ENCODE peak calls at places on chromosomes 12 and 14, in four cellular contexts. One of them, this sample, is unnamed.

GRCh38 chr14:105467942-105468471 is 6.6 kb upstream of the CRIP2 start:
- DNase-seq in HCT116: no peak
- DNase-seq in GM23338: no peak
- DNase-seq in A549: no peak
- DNase-seq in this sample: no peak

GRCh38 chr14:90561920-90562319 is 165.1 kb downstream of the CALM1 start:
- DNase-seq in A549: no peak
- DNase-seq in GM23338: no peak
- DNase-seq in HCT116: no peak
- DNase-seq in this sample: no peak

GRCh38 chr12:55495490-55495889 is 3.3 kb downstream of the OR6C68 start:
- DNase-seq in HCT116: no peak
- DNase-seq in A549: no peak
- DNase-seq in GM23338: no peak
- DNase-seq in this sample: no peak

GRCh38 chr12:29053567-29053966 is 95.5 kb upstream of the FAR2 start:
- DNase-seq in GM23338: no peak
- DNase-seq in HCT116: no peak
- DNase-seq in A549: no peak
- DNase-seq in this sample: no peak

GRCh38 chr12:6944381-6945186 is 762 bp downstream of the C12orf57 start:
- DNase-seq in A549: peak; percentile 93
- DNase-seq in HCT116: peak; percentile 89
- DNase-seq in GM23338: peak; percentile 97
- DNase-seq in this sample: peak; percentile 75

GRCh38 chr12:87201598-87201997 is 827.6 kb downstream of the C12orf50 start:
- DNase-seq in HCT116: no peak
- DNase-seq in GM23338: no peak
- DNase-seq in A549: no peak
- DNase-seq in this sample: no peak

GRCh38 chr12:24600996-24601395 is 347.9 kb downstream of the BCAT1 start:
- DNase-seq in GM23338: no peak
- DNase-seq in A549: no peak
- DNase-seq in HCT116: no peak
- DNase-seq in this sample: no peak

GRCh38 chr12:6182279-6182898 is 17.8 kb upstream of the CD9 start:
- DNase-seq in A549: no peak
- DNase-seq in HCT116: no peak
- DNase-seq in GM23338: no peak
- DNase-seq in this sample: no peak

GRCh38 chr14:80988192-80988591 is 32.8 kb downstream of the TSHR start:
- DNase-seq in HCT116: no peak
- DNase-seq in A549: no peak
- DNase-seq in GM23338: no peak
- DNase-seq in this sample: no peak

GRCh38 chr12:87820524-87821194 is 208.5 kb downstream of the C12orf50 start:
- DNase-seq in HCT116: peak; percentile 64
- DNase-seq in GM23338: no peak
- DNase-seq in A549: no peak
- DNase-seq in this sample: no peak

GRCh38 chr14:50954811-50955372 is 10.6 kb upstream of the PYGL start:
- DNase-seq in A549: peak; percentile 61
- DNase-seq in GM23338: peak; percentile 52
- DNase-seq in HCT116: peak; percentile 23
- DNase-seq in this sample: peak; percentile 45

GRCh38 chr14:29584992-29585391 is 342.7 kb downstream of the PRKD1 start:
- DNase-seq in GM23338: peak; percentile 66
- DNase-seq in A549: no peak
- DNase-seq in HCT116: no peak
- DNase-seq in this sample: no peak

GRCh38 chr12:33830070-33830469 is 192.2 kb upstream of the ALG10 start:
- DNase-seq in A549: no peak
- DNase-seq in GM23338: no peak
- DNase-seq in HCT116: no peak
- DNase-seq in this sample: no peak

GRCh38 chr12:5571115-5571514 is 139.2 kb downstream of the NTF3 start:
- DNase-seq in GM23338: no peak
- DNase-seq in A549: no peak
- DNase-seq in HCT116: no peak
- DNase-seq in this sample: no peak

GRCh38 chr14:33307691-33308369 is 369.2 kb downstream of the NPAS3 start:
- DNase-seq in HCT116: no peak
- DNase-seq in A549: no peak
- DNase-seq in GM23338: peak; percentile 11
- DNase-seq in this sample: no peak

GRCh38 chr12:94712852-94713545 is 62.6 kb upstream of the TMCC3 start:
- DNase-seq in A549: no peak
- DNase-seq in HCT116: no peak
- DNase-seq in GM23338: no peak
- DNase-seq in this sample: no peak

GRCh38 chr12:26318661-26319068 is 123.3 kb downstream of the SSPN start:
- DNase-seq in A549: no peak
- DNase-seq in GM23338: no peak
- DNase-seq in HCT116: no peak
- DNase-seq in this sample: peak; percentile 36

DNA sequence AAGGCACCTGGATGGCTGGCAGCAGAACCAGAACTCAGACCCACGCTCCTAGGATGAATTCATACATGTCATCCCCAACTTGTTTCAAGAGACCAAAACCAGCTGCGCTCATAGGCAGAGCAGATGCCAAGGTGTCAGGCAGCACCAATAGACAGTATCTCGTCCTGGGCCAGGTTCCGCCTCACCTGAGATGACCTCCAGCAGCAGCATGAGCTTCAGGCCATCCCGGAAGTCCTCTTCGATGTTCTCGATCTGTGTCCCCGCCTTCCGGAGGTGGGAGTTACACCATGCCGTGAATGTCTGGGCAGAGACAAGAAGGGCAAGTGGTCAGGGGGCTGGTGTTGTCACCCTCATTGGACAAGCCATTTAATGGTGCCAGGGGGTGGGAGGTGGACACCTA is 53.7 kb downstream of the ACTN1 start:
- DNase-seq in A549: no peak
- DNase-seq in GM23338: no peak
- DNase-seq in HCT116: no peak
- DNase-seq in this sample: no peak
- H3K4me1 ChIP-seq in A549: peaks cover 24% of the 10 kb centered on the region
- H3K4me1 ChIP-seq in GM23338: peaks cover 19% of the 10 kb centered on the region
- H3K4me1 ChIP-seq in HCT116: peaks cover 5% of the 10 kb centered on the region
- H3K4me1 ChIP-seq in this sample: peaks cover 10% of the 10 kb centered on the region

DNA sequence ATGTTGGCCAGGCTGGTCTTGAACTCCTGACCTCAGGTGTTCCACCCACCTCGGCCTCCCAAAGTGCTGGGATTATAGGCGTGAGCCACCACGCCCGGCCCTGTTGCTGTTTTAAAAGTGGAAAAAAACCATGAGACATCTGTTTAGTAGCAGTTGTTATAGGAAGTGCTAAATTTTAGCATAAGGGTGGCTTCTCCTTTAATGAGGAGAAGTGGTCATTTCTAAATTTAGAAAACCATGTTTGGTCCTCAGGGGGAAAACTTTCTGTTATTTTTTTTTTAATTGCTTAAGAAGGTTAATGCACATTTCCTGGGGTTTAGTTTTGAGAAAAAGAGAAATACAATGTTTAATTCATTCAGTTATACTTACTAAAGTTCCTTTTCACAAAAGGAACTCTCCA is 102.1 kb downstream of the MYRFL start:
- DNase-seq in GM23338: no peak
- DNase-seq in HCT116: no peak
- DNase-seq in A549: no peak
- DNase-seq in this sample: no peak
- H3K27ac ChIP-seq in GM23338: peak overlapping the region; percentile 24
- H3K27ac ChIP-seq in HCT116: no peak overlapping the region
- H3K27ac ChIP-seq in A549: no peak overlapping the region
- H3K27ac ChIP-seq in this sample: no peak overlapping the region

GRCh38 chr12:66107451-66107915 is 23.1 kb downstream of the LLPH start:
- DNase-seq in GM23338: peak; percentile 98
- DNase-seq in HCT116: peak; percentile 93
- DNase-seq in A549: peak; percentile 69
- DNase-seq in this sample: peak; percentile 82
- TF ChIP-seq REST in GM23338: no peak
- TF ChIP-seq REST in HCT116: no peak
- TF ChIP-seq REST in A549: no peak
- TF ChIP-seq REST in this sample: no peak

GRCh38 chr12:53217930-53218307 is 10.9 kb upstream of the ITGB7 start:
- DNase-seq in A549: no peak
- DNase-seq in GM23338: peak; percentile 10
- DNase-seq in HCT116: no peak
- DNase-seq in this sample: no peak
- H3K4me1 ChIP-seq in A549: peaks cover 41% of the 10 kb centered on the region
- H3K4me1 ChIP-seq in GM23338: peaks cover 60% of the 10 kb centered on the region
- H3K4me1 ChIP-seq in HCT116: peaks cover 30% of the 10 kb centered on the region
- H3K4me1 ChIP-seq in this sample: peaks cover 44% of the 10 kb centered on the region

DNA sequence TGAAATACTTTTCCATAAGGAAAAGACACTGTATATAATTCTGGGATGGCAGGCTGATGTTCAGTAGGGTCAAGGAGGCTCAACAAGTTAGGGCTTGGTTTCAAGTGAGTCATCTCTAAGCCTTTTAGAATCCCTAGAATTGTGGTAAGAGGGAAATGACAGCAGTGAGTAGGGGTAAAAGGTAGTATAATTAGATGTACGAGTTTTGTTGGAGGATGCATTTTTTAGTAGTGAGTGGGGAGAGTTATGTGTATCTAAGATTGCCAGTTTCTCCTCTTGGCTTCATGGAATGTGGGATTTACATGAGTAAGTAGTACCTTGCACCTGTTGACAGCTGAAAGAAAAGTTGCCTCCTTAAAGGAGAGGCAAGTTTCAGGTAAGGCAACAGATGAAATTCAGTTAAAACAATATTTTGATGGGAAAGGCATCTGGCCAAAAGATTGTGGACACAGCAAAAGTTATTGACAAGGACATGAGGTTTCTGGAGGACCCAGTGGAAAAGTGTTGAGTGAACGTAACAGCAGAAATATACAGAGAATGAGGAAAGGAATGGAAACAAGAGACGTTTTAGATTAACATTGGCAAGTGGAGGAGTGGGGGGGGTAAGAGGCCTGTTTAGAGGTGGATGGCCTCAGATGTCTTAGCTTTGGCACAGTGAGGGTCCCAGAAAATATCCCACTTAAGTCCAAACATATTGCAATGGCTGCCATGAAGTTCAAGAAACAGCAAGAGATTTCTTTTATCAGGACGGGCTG is 21.8 kb downstream of the LMO3 start:
- DNase-seq in GM23338: no peak
- DNase-seq in HCT116: no peak
- DNase-seq in A549: no peak
- DNase-seq in this sample: no peak
- H3K27ac ChIP-seq in GM23338: no peak overlapping the region
- H3K27ac ChIP-seq in HCT116: no peak overlapping the region
- H3K27ac ChIP-seq in A549: no peak overlapping the region
- H3K27ac ChIP-seq in this sample: no peak overlapping the region

GRCh38 chr12:75890141-75890540 is 141.4 kb downstream of the PHLDA1 start:
- DNase-seq in A549: no peak
- DNase-seq in GM23338: no peak
- DNase-seq in HCT116: no peak
- DNase-seq in this sample: no peak

GRCh38 chr12:75888398-75888797 is 143.2 kb downstream of the PHLDA1 start:
- DNase-seq in GM23338: no peak
- DNase-seq in A549: no peak
- DNase-seq in HCT116: no peak
- DNase-seq in this sample: no peak

GRCh38 chr12:75890660-75891059 is 140.9 kb downstream of the PHLDA1 start:
- DNase-seq in HCT116: no peak
- DNase-seq in GM23338: no peak
- DNase-seq in A549: no peak
- DNase-seq in this sample: no peak

GRCh38 chr12:75887979-75888378 is 143.6 kb downstream of the PHLDA1 start:
- DNase-seq in HCT116: no peak
- DNase-seq in A549: no peak
- DNase-seq in GM23338: no peak
- DNase-seq in this sample: no peak

GRCh38 chr12:75889214-75889613 is 142.4 kb downstream of the PHLDA1 start:
- DNase-seq in HCT116: no peak
- DNase-seq in A549: no peak
- DNase-seq in GM23338: peak; percentile 56
- DNase-seq in this sample: no peak
- TF ChIP-seq REST in HCT116: no peak
- TF ChIP-seq REST in A549: no peak
- TF ChIP-seq REST in GM23338: no peak
- TF ChIP-seq REST in this sample: no peak

GRCh38 chr12:45273717-45274271 is 57.9 kb downstream of the ANO6 start:
- DNase-seq in GM23338: no peak
- DNase-seq in A549: peak; percentile 78
- DNase-seq in HCT116: peak; percentile 90
- DNase-seq in this sample: peak; percentile 82

GRCh38 chr12:45269407-45269741 is 53.5 kb downstream of the ANO6 start:
- DNase-seq in HCT116: no peak
- DNase-seq in GM23338: no peak
- DNase-seq in A549: no peak
- DNase-seq in this sample: no peak

GRCh38 chr12:45263587-45263986 is 47.7 kb downstream of the ANO6 start:
- DNase-seq in GM23338: no peak
- DNase-seq in HCT116: no peak
- DNase-seq in A549: no peak
- DNase-seq in this sample: no peak

DNA sequence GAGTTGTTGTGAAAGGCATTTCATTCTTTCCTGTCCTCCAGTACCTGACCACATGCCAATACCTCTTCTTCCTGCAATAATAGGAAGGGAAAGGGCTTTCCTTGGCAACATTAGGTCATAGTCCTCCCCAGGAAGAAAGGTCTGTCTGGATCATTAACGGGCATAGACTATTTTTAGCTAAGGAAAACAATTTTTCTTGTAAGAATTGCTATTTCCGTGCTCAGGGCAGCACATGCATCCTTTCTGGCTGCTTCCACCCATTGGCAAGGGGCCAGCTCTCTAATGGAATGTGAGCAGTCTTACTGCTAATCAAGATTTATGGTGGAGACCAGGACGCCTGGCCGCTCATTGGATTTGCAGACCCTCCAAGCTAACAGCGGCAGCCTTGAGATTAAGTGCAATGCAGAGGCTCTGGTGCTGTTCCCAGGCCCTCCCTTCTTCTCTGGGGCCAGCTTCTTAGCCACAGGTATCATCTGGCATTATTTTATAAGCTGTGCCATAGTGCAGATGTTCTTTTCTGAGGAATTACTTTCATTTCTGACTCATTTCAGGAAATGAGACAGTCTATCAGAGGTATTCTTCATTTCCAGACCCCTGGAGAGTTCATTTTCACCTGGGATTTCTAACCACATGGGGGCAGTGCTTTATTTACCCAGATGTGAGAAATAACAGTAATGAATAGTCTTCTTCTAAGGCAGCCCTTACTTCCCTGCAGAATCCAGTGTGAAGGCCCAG is 52.9 kb downstream of the ANO6 start:
- DNase-seq in GM23338: peak; percentile 58
- DNase-seq in A549: peak; percentile 35
- DNase-seq in HCT116: peak; percentile 56
- DNase-seq in this sample: no peak
- H3K4me1 ChIP-seq in GM23338: peaks cover 11% of the 10 kb centered on the region
- H3K4me1 ChIP-seq in A549: peaks cover 49% of the 10 kb centered on the region
- H3K4me1 ChIP-seq in HCT116: peaks cover 31% of the 10 kb centered on the region
- H3K4me1 ChIP-seq in this sample: peaks cover 42% of the 10 kb centered on the region

GRCh38 chr14:85421166-85421877 is 108.6 kb upstream of the FLRT2 start:
- DNase-seq in HCT116: no peak
- DNase-seq in GM23338: no peak
- DNase-seq in A549: no peak
- DNase-seq in this sample: no peak
- H3K27ac ChIP-seq in HCT116: no peak overlapping the region
- H3K27ac ChIP-seq in GM23338: no peak overlapping the region
- H3K27ac ChIP-seq in A549: no peak overlapping the region
- H3K27ac ChIP-seq in this sample: no peak overlapping the region

GRCh38 chr12:2410490-2410889 is 357.7 kb downstream of the CACNA1C start:
- DNase-seq in HCT116: no peak
- DNase-seq in GM23338: no peak
- DNase-seq in A549: no peak
- DNase-seq in this sample: no peak
- TF ChIP-seq REST in HCT116: no peak
- TF ChIP-seq REST in GM23338: no peak
- TF ChIP-seq REST in A549: no peak
- TF ChIP-seq REST in this sample: no peak

This sample was measured in Panc1.